ENCODE peak calls at places on chromosomes 7 and 10, in ten cellular contexts. One of them, this sample, is unnamed.

GRCh38 chr10:125008689-125009579 is 67.0 kb downstream of the ZRANB1 start:
- DNase-seq in NCI-H748 treated with DMSO at 0.1 percent for 48 hours: no peak
- DNase-seq in osteocyte: no peak
- DNase-seq in fibroblast of lung: no peak
- DNase-seq in nephron progenitor cell: no peak
- DNase-seq in kidney glomerular epithelial cell: no peak
- DNase-seq in renal cortical epithelial cell: no peak
- DNase-seq in globus pallidus: no peak
- DNase-seq in ovary: no peak
- DNase-seq in stimulated activated CD8-positive, alpha-beta memory T cell treated with anti-CD3 and anti-CD28 coated beads, Interleukin-12 subunit alpha, Interleukin-12 subunit beta, amount 100 ng/mL, for 1 hour: no peak
- DNase-seq in this sample: peak

GRCh38 chr7:7772385-7772784 is 54.0 kb upstream of the RPA3 start:
- DNase-seq in renal cortical epithelial cell: peak
- DNase-seq in fibroblast of lung: peak
- DNase-seq in globus pallidus: no peak
- DNase-seq in ovary: no peak
- DNase-seq in nephron progenitor cell: no peak
- DNase-seq in NCI-H748 treated with DMSO at 0.1 percent for 48 hours: peak
- DNase-seq in stimulated activated CD8-positive, alpha-beta memory T cell treated with anti-CD3 and anti-CD28 coated beads, Interleukin-12 subunit alpha, Interleukin-12 subunit beta, amount 100 ng/mL, for 1 hour: no peak
- DNase-seq in osteocyte: no peak
- DNase-seq in kidney glomerular epithelial cell: peak
- DNase-seq in this sample: no peak

GRCh38 chr10:103659674-103660363 is 166.3 kb downstream of the NEURL1 start:
- DNase-seq in fibroblast of lung: peak
- DNase-seq in NCI-H748 treated with DMSO at 0.1 percent for 48 hours: no peak
- DNase-seq in osteocyte: peak
- DNase-seq in nephron progenitor cell: peak
- DNase-seq in kidney glomerular epithelial cell: peak
- DNase-seq in stimulated activated CD8-positive, alpha-beta memory T cell treated with anti-CD3 and anti-CD28 coated beads, Interleukin-12 subunit alpha, Interleukin-12 subunit beta, amount 100 ng/mL, for 1 hour: peak
- DNase-seq in renal cortical epithelial cell: peak
- DNase-seq in globus pallidus: peak
- DNase-seq in ovary: no peak
- DNase-seq in this sample: no peak

GRCh38 chr10:100909506-100910260 is 3.1 kb upstream of the SLF2 start:
- DNase-seq in nephron progenitor cell: peak
- DNase-seq in fibroblast of lung: peak
- DNase-seq in renal cortical epithelial cell: peak
- DNase-seq in kidney glomerular epithelial cell: no peak
- DNase-seq in ovary: no peak
- DNase-seq in NCI-H748 treated with DMSO at 0.1 percent for 48 hours: no peak
- DNase-seq in stimulated activated CD8-positive, alpha-beta memory T cell treated with anti-CD3 and anti-CD28 coated beads, Interleukin-12 subunit alpha, Interleukin-12 subunit beta, amount 100 ng/mL, for 1 hour: no peak
- DNase-seq in globus pallidus: no peak
- DNase-seq in osteocyte: no peak
- DNase-seq in this sample: no peak

GRCh38 chr7:149285581-149285975 is 23.6 kb downstream of the ZNF783 start:
- DNase-seq in kidney glomerular epithelial cell: no peak
- DNase-seq in ovary: peak
- DNase-seq in nephron progenitor cell: peak
- DNase-seq in stimulated activated CD8-positive, alpha-beta memory T cell treated with anti-CD3 and anti-CD28 coated beads, Interleukin-12 subunit alpha, Interleukin-12 subunit beta, amount 100 ng/mL, for 1 hour: no peak
- DNase-seq in fibroblast of lung: peak
- DNase-seq in globus pallidus: no peak
- DNase-seq in osteocyte: no peak
- DNase-seq in renal cortical epithelial cell: no peak
- DNase-seq in NCI-H748 treated with DMSO at 0.1 percent for 48 hours: no peak
- DNase-seq in this sample: no peak

GRCh38 chr7:54111850-54112249 is 430.3 kb upstream of the VSTM2A start:
- DNase-seq in osteocyte: no peak
- DNase-seq in nephron progenitor cell: no peak
- DNase-seq in NCI-H748 treated with DMSO at 0.1 percent for 48 hours: no peak
- DNase-seq in globus pallidus: no peak
- DNase-seq in ovary: no peak
- DNase-seq in stimulated activated CD8-positive, alpha-beta memory T cell treated with anti-CD3 and anti-CD28 coated beads, Interleukin-12 subunit alpha, Interleukin-12 subunit beta, amount 100 ng/mL, for 1 hour: no peak
- DNase-seq in renal cortical epithelial cell: no peak
- DNase-seq in fibroblast of lung: no peak
- DNase-seq in kidney glomerular epithelial cell: no peak
- DNase-seq in this sample: no peak

GRCh38 chr7:80060218-80060806 is 74.3 kb upstream of the GNAI1 start:
- DNase-seq in stimulated activated CD8-positive, alpha-beta memory T cell treated with anti-CD3 and anti-CD28 coated beads, Interleukin-12 subunit alpha, Interleukin-12 subunit beta, amount 100 ng/mL, for 1 hour: no peak
- DNase-seq in fibroblast of lung: peak
- DNase-seq in globus pallidus: peak
- DNase-seq in nephron progenitor cell: no peak
- DNase-seq in NCI-H748 treated with DMSO at 0.1 percent for 48 hours: peak
- DNase-seq in osteocyte: no peak
- DNase-seq in renal cortical epithelial cell: peak
- DNase-seq in kidney glomerular epithelial cell: peak
- DNase-seq in ovary: no peak
- DNase-seq in this sample: no peak

GRCh38 chr7:30815016-30815854 is 44.0 kb downstream of the MINDY4 start:
- DNase-seq in kidney glomerular epithelial cell: no peak
- DNase-seq in osteocyte: peak
- DNase-seq in renal cortical epithelial cell: no peak
- DNase-seq in ovary: no peak
- DNase-seq in NCI-H748 treated with DMSO at 0.1 percent for 48 hours: no peak
- DNase-seq in stimulated activated CD8-positive, alpha-beta memory T cell treated with anti-CD3 and anti-CD28 coated beads, Interleukin-12 subunit alpha, Interleukin-12 subunit beta, amount 100 ng/mL, for 1 hour: no peak
- DNase-seq in globus pallidus: no peak
- DNase-seq in nephron progenitor cell: no peak
- DNase-seq in fibroblast of lung: peak
- DNase-seq in this sample: no peak

GRCh38 chr7:76507723-76508406 is 2.5 kb upstream of the UPK3B start:
- DNase-seq in ovary: no peak
- DNase-seq in kidney glomerular epithelial cell: no peak
- DNase-seq in stimulated activated CD8-positive, alpha-beta memory T cell treated with anti-CD3 and anti-CD28 coated beads, Interleukin-12 subunit alpha, Interleukin-12 subunit beta, amount 100 ng/mL, for 1 hour: no peak
- DNase-seq in NCI-H748 treated with DMSO at 0.1 percent for 48 hours: no peak
- DNase-seq in fibroblast of lung: no peak
- DNase-seq in nephron progenitor cell: no peak
- DNase-seq in globus pallidus: no peak
- DNase-seq in renal cortical epithelial cell: no peak
- DNase-seq in osteocyte: no peak
- DNase-seq in this sample: no peak

GRCh38 chr7:156898938-156899337 is 6.0 kb upstream of the LMBR1 start:
- DNase-seq in kidney glomerular epithelial cell: peak
- DNase-seq in ovary: no peak
- DNase-seq in osteocyte: no peak
- DNase-seq in nephron progenitor cell: no peak
- DNase-seq in fibroblast of lung: no peak
- DNase-seq in renal cortical epithelial cell: peak
- DNase-seq in NCI-H748 treated with DMSO at 0.1 percent for 48 hours: no peak
- DNase-seq in stimulated activated CD8-positive, alpha-beta memory T cell treated with anti-CD3 and anti-CD28 coated beads, Interleukin-12 subunit alpha, Interleukin-12 subunit beta, amount 100 ng/mL, for 1 hour: no peak
- DNase-seq in globus pallidus: no peak
- DNase-seq in this sample: no peak

GRCh38 chr7:148914208-148914777 is 30.2 kb upstream of the EZH2 start:
- DNase-seq in fibroblast of lung: peak
- DNase-seq in ovary: no peak
- DNase-seq in nephron progenitor cell: no peak
- DNase-seq in NCI-H748 treated with DMSO at 0.1 percent for 48 hours: no peak
- DNase-seq in osteocyte: no peak
- DNase-seq in stimulated activated CD8-positive, alpha-beta memory T cell treated with anti-CD3 and anti-CD28 coated beads, Interleukin-12 subunit alpha, Interleukin-12 subunit beta, amount 100 ng/mL, for 1 hour: peak
- DNase-seq in kidney glomerular epithelial cell: peak
- DNase-seq in renal cortical epithelial cell: peak
- DNase-seq in globus pallidus: no peak
- DNase-seq in this sample: no peak

GRCh38 chr7:19619122-19619521 is 89.7 kb downstream of the POLR1F start:
- DNase-seq in ovary: no peak
- DNase-seq in renal cortical epithelial cell: peak
- DNase-seq in NCI-H748 treated with DMSO at 0.1 percent for 48 hours: no peak
- DNase-seq in kidney glomerular epithelial cell: no peak
- DNase-seq in osteocyte: no peak
- DNase-seq in stimulated activated CD8-positive, alpha-beta memory T cell treated with anti-CD3 and anti-CD28 coated beads, Interleukin-12 subunit alpha, Interleukin-12 subunit beta, amount 100 ng/mL, for 1 hour: no peak
- DNase-seq in globus pallidus: no peak
- DNase-seq in fibroblast of lung: no peak
- DNase-seq in nephron progenitor cell: no peak
- DNase-seq in this sample: no peak

GRCh38 chr7:73978681-73979563 is 49.1 kb upstream of the ELN start:
- DNase-seq in ovary: no peak
- DNase-seq in renal cortical epithelial cell: peak
- DNase-seq in fibroblast of lung: peak
- DNase-seq in NCI-H748 treated with DMSO at 0.1 percent for 48 hours: peak
- DNase-seq in globus pallidus: no peak
- DNase-seq in osteocyte: no peak
- DNase-seq in stimulated activated CD8-positive, alpha-beta memory T cell treated with anti-CD3 and anti-CD28 coated beads, Interleukin-12 subunit alpha, Interleukin-12 subunit beta, amount 100 ng/mL, for 1 hour: no peak
- DNase-seq in nephron progenitor cell: peak
- DNase-seq in kidney glomerular epithelial cell: peak
- DNase-seq in this sample: peak

GRCh38 chr7:113159746-113160339 is 41.5 kb upstream of the SMIM30 start:
- DNase-seq in renal cortical epithelial cell: peak
- DNase-seq in osteocyte: no peak
- DNase-seq in stimulated activated CD8-positive, alpha-beta memory T cell treated with anti-CD3 and anti-CD28 coated beads, Interleukin-12 subunit alpha, Interleukin-12 subunit beta, amount 100 ng/mL, for 1 hour: no peak
- DNase-seq in ovary: no peak
- DNase-seq in nephron progenitor cell: peak
- DNase-seq in fibroblast of lung: peak
- DNase-seq in NCI-H748 treated with DMSO at 0.1 percent for 48 hours: peak
- DNase-seq in globus pallidus: peak
- DNase-seq in kidney glomerular epithelial cell: peak
- DNase-seq in this sample: no peak

GRCh38 chr7:87218941-87219544 is 489 bp downstream of the TMEM243 start:
- DNase-seq in osteocyte: no peak
- DNase-seq in kidney glomerular epithelial cell: peak
- DNase-seq in NCI-H748 treated with DMSO at 0.1 percent for 48 hours: no peak
- DNase-seq in globus pallidus: peak
- DNase-seq in nephron progenitor cell: peak
- DNase-seq in renal cortical epithelial cell: peak
- DNase-seq in ovary: peak
- DNase-seq in fibroblast of lung: peak
- DNase-seq in stimulated activated CD8-positive, alpha-beta memory T cell treated with anti-CD3 and anti-CD28 coated beads, Interleukin-12 subunit alpha, Interleukin-12 subunit beta, amount 100 ng/mL, for 1 hour: peak
- DNase-seq in this sample: no peak

This sample was measured in chondrocyte.